ENCODE peak calls at places on chromosomes 1 and 21, in four cellular contexts. B, V, G and U are unnamed samples.
A peak's percentile ranks its signal among the peaks of the same experiment; 100 is the strongest.

GRCh38 chr1:199918196-199918789 is 109.2 kb upstream of the NR5A2 start:
- DNase-seq in B (no peak), V (no peak), G (no peak), U (no peak)

GRCh38 chr1:162133566-162133965 is 64.1 kb downstream of the NOS1AP start:
- DNase-seq in B (no peak), G (no peak), V (no peak), U (no peak)

GRCh38 chr1:98049370-98050115 is 128.7 kb upstream of the DPYD start:
- DNase-seq in B (peak; percentile 50), G (no peak), V (no peak), U (peak; percentile 42)

GRCh38 chr1:192378276-192378675 is 61.5 kb downstream of the RGS21 start:
- DNase-seq in V (no peak), B (no peak), G (no peak), U (peak; percentile 8)

GRCh38 chr1:81471255-81471654 is 329.5 kb upstream of the ADGRL2 start:
- DNase-seq in B (no peak), G (no peak), V (no peak), U (no peak)

GRCh38 chr1:212819704-212820103 is 27.7 kb downstream of the SPATA45 start:
- DNase-seq in V (no peak), B (no peak), G (peak; percentile 26), U (peak; percentile 88)

GRCh38 chr1:54401799-54402198 is 4.4 kb downstream of the SSBP3 start:
- DNase-seq in G (no peak), V (no peak), B (no peak), U (no peak)

GRCh38 chr1:74512516-74512915 is at the start of gene LRRC53:
- DNase-seq in G (no peak), B (no peak), V (no peak), U (no peak)

GRCh38 chr1:100799954-100800612 is 80.5 kb downstream of the VCAM1 start:
- DNase-seq in G (no peak), B (peak; percentile 34), V (no peak), U (peak; percentile 67)

GRCh38 chr1:55816456-55816794 is 601.3 kb upstream of the USP24 start:
- DNase-seq in B (no peak), G (peak; percentile 5), V (no peak), U (peak; percentile 84)

GRCh38 chr1:244406337-244406736 is 45.4 kb downstream of the ADSS2 start:
- DNase-seq in B (no peak), G (peak; percentile 52), V (no peak), U (no peak)

GRCh38 chr1:70497152-70497551 is 86.1 kb downstream of the CTH start:
- DNase-seq in V (no peak), G (no peak), B (no peak), U (no peak)

GRCh38 chr1:234768569-234769283 is 158.7 kb upstream of the IRF2BP2 start:
- DNase-seq in G (peak; percentile 65), V (no peak), B (no peak), U (no peak)

GRCh38 chr1:174114788-174115448 is 44.4 kb upstream of the RABGAP1L start:
- DNase-seq in G (no peak), V (no peak), B (peak; percentile 52), U (peak; percentile 68)

GRCh38 chr1:184191181-184191601 is 139.7 kb downstream of the TSEN15 start:
- DNase-seq in V (no peak), B (peak; percentile 93), G (no peak), U (peak; percentile 79)

GRCh38 chr1:151474711-151475110 is 15.4 kb upstream of the POGZ start:
- DNase-seq in G (no peak), V (no peak), B (no peak), U (no peak)

GRCh38 chr1:229101475-229101874 is 169.4 kb upstream of the RAB4A start:
- DNase-seq in G (no peak), B (no peak), V (no peak), U (no peak)

GRCh38 chr1:116351914-116352313 is 21.1 kb upstream of the ATP1A1 start:
- DNase-seq in V (no peak), G (no peak), B (no peak), U (no peak)

GRCh38 chr1:203669739-203670138 is 43.1 kb downstream of the ATP2B4 start:
- DNase-seq in B (peak; percentile 63), V (no peak), G (no peak), U (peak; percentile 51)

DNA sequence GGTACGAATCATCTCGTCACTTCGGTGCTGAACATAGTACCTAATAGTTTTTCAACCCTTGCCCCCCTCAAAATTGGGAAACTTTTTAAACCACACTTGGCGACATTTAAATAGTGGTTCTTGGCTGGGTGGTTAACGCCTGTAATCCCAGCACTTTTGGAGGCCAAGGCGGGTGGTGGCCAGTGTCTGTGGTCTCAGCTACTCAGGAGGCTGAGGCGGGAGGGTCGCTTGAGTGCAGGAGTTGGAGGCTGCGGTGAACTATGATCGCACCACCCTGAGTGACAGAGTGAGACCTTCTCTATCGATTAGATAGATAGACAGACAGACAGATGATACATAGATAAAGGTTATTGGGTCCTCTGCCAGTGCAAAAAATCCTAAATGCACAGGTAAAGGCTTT is 55.5 kb upstream of the RASAL2 start:
- DNase-seq in G (no peak), V (no peak), B (no peak), U (no peak)
- H3K4me3 ChIP-seq in G (no peak overlapping the region), V (no peak overlapping the region), B (peak overlapping the region; percentile 68), U (peak overlapping the region; percentile 71)

GRCh38 chr1:161131721-161132409 is 602 bp downstream of the DEDD start:
- DNase-seq in V (peak; percentile 35), B (peak; percentile 56), G (no peak), U (peak; percentile 41)

GRCh38 chr1:161132410-161133219 is at the start of gene DEDD:
- DNase-seq in G (peak; percentile 91), B (peak; percentile 95), V (peak; percentile 96), U (peak; percentile 97)

GRCh38 chr1:161127649-161128048 is 4.8 kb downstream of the DEDD start:
- DNase-seq in G (no peak), V (no peak), B (no peak), U (no peak)

GRCh38 chr1:161128591-161129420 is 3.7 kb downstream of the DEDD start:
- DNase-seq in V (no peak), B (no peak), G (no peak), U (no peak)

GRCh38 chr1:161130266-161130665 is 2.2 kb downstream of the DEDD start:
- DNase-seq in G (no peak), V (no peak), B (no peak), U (no peak)
- H3K4me3 ChIP-seq in G (no peak overlapping the region), V (no peak overlapping the region), B (peak overlapping the region; percentile 99), U (no peak overlapping the region)

DNA sequence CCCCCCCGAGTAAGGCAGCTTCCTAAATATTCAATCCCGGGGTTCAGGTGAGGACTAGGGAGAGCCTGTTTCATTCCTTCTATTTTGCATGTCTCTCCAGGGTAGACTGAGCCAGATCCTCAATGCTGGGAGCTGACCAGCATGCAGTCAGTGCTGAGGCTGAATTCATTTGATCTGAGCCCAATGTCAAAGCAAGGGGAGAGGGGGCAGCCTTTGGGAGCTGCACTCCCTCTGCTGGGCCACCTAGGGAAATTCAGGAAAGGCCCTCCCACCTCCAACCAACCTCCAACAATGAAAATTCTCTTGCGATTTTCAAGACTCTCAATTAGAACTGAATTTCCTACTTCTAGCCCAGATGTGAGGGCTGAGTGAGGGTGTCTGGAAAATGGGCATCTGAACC is 371.2 kb downstream of the NPHP4 start:
- DNase-seq in V (peak; percentile 14), B (no peak), G (no peak), U (no peak)
- H3K4me3 ChIP-seq in V (no peak overlapping the region), B (no peak overlapping the region), G (no peak overlapping the region), U (no peak overlapping the region)

GRCh38 chr21:42781981-42782722 is 97.2 kb downstream of the WDR4 start:
- DNase-seq in B (no peak), V (no peak), G (no peak), U (no peak)

GRCh38 chr21:42782723-42783247 is 96.6 kb downstream of the WDR4 start:
- DNase-seq in B (no peak), V (no peak), G (no peak), U (no peak)

GRCh38 chr21:42779431-42779861 is 99.9 kb downstream of the WDR4 start:
- DNase-seq in B (no peak), V (no peak), G (no peak), U (no peak)

GRCh38 chr21:42784276-42784675 is 95.1 kb downstream of the WDR4 start:
- DNase-seq in G (no peak), B (no peak), V (no peak), U (no peak)

DNA sequence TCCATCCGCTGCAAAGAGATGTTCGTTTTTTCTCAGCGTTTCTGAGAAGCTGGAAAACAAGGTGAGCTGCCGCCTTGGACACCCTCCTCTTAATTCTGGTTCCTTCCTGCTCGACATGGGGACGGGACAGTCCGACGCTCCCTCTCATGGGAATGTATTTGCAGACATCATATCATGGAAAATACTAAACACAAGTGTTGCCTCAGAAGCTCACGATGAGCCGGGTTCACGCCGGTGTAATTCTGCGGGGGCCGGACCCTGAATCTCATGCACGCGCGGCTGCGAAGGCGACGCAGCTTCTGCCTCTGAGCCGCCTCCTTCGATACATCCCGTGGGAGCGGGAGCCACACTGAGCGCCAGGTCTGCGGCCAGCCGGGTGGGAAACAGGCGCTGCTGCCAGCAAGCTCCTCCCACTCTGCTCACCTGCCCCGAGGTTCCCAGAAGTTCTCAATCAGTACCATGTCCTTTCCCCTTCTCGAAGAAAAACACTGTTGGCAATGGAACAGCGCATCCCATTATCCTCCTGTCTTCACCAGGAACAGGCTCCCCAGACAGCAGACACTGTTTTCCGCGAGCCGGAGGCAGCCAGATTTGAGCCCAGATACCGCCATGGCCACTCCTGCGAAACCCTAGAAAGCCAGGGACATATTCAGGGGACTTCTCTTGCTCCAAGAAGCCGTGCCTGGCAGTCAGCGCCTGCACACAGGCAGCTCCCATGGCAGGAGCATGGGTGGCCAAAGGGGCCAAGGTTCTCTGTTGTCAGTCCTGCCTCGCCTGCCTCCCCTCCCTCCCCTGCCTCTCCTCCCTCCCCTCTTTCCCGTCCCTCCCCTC is 98.0 kb downstream of the WDR4 start:
- DNase-seq in B (no peak), G (no peak), V (peak; percentile 72), U (no peak)
- H3K4me3 ChIP-seq in B (no peak overlapping the region), G (no peak overlapping the region), V (no peak overlapping the region), U (no peak overlapping the region)

DNA sequence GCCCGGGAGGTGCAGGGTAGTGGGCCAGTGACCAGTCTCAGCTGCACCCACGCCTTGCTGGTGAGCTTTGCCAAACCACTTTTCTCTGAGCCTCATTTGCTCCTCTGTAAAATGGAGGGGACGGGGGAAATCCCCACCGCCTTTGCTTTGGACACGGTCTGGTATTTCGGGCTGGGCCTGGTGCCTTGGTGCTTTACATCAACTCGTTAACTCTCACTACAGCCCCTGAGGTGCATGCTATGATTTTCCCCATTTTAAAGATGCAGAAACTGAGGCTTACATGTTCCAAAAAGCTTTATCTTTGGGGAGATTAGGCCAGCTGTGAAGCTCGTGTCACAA is 116.1 kb upstream of the RUNX3 start:
- DNase-seq in V (no peak), B (no peak), G (no peak), U (no peak)
- H3K4me3 ChIP-seq in V (no peak overlapping the region), B (no peak overlapping the region), G (no peak overlapping the region), U (no peak overlapping the region)

GRCh38 chr1:40532844-40533424 is 1.5 kb downstream of the ZNF684 start:
- DNase-seq in B (peak; percentile 65), V (no peak), G (peak; percentile 21), U (peak; percentile 75)
- H3K4me3 ChIP-seq in B (no peak overlapping the region), V (no peak overlapping the region), G (no peak overlapping the region), U (no peak overlapping the region)

DNA sequence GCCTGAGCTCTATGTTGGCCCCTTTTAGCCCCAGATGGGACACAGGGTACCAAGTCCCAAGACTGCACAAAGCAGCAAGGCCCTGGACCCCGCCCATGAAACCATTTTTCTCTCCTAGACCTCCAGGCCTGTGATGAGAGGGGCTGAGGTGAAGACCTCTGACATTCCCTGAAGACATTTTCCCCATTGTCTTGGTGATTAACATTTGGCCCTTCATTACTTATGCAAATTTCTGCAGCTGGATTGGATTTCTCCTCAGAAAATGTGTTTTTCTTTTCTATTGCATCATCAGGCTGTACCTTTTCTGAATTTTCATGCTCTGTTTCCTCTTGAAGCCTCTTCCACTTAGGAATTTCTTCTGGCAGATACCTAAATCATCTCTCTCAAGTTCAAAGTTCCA is 8.2 kb upstream of the PSMA5 start:
- DNase-seq in B (no peak), G (no peak), V (no peak), U (no peak)
- H3K4me3 ChIP-seq in B (no peak overlapping the region), G (no peak overlapping the region), V (no peak overlapping the region), U (no peak overlapping the region)